ENCODE peak calls at places on chromosomes 13 and 19, in five cellular contexts. One of them, this sample, is unnamed.

GRCh38 chr13:98541701-98542203 is 35.2 kb downstream of the STK24 start:
- DNase-seq in transverse colon: no peak
- DNase-seq in cardiac muscle cell: no peak
- DNase-seq in CD8-positive, alpha-beta T cell: no peak
- DNase-seq in mammary epithelial cell: no peak
- DNase-seq in this sample: no peak

GRCh38 chr13:98697833-98698232 is 54.6 kb downstream of the SLC15A1 start:
- DNase-seq in transverse colon: no peak
- DNase-seq in cardiac muscle cell: no peak
- DNase-seq in CD8-positive, alpha-beta T cell: no peak
- DNase-seq in mammary epithelial cell: no peak
- DNase-seq in this sample: no peak

GRCh38 chr13:61756031-61756430 is 340.4 kb upstream of the PCDH20 start:
- DNase-seq in transverse colon: no peak
- DNase-seq in cardiac muscle cell: no peak
- DNase-seq in CD8-positive, alpha-beta T cell: no peak
- DNase-seq in mammary epithelial cell: no peak
- DNase-seq in this sample: no peak

GRCh38 chr13:65913173-65913572 is 1317.0 kb downstream of the PCDH9 start:
- DNase-seq in transverse colon: no peak
- DNase-seq in cardiac muscle cell: no peak
- DNase-seq in CD8-positive, alpha-beta T cell: no peak
- DNase-seq in mammary epithelial cell: peak; percentile 63
- DNase-seq in this sample: no peak

GRCh38 chr19:38433268-38433733 is at the start of gene RYR1:
- DNase-seq in transverse colon: peak; percentile 40
- DNase-seq in cardiac muscle cell: peak; percentile 87
- DNase-seq in CD8-positive, alpha-beta T cell: peak; percentile 30
- DNase-seq in mammary epithelial cell: no peak
- DNase-seq in this sample: peak; percentile 27

GRCh38 chr13:32211788-32212187 is 103.4 kb downstream of the ZAR1L start:
- DNase-seq in transverse colon: no peak
- DNase-seq in cardiac muscle cell: peak; percentile 36
- DNase-seq in CD8-positive, alpha-beta T cell: no peak
- DNase-seq in mammary epithelial cell: no peak
- DNase-seq in this sample: no peak

GRCh38 chr19:21698215-21698614 is 69.2 kb downstream of the ZNF100 start:
- DNase-seq in transverse colon: no peak
- DNase-seq in cardiac muscle cell: peak; percentile 56
- DNase-seq in CD8-positive, alpha-beta T cell: no peak
- DNase-seq in mammary epithelial cell: peak; percentile 18
- DNase-seq in this sample: no peak

GRCh38 chr19:55383789-55384575 is at the start of gene TMEM238:
- DNase-seq in transverse colon: peak; percentile 84
- DNase-seq in cardiac muscle cell: peak; percentile 81
- DNase-seq in CD8-positive, alpha-beta T cell: peak; percentile 50
- DNase-seq in mammary epithelial cell: peak; percentile 68
- DNase-seq in this sample: no peak

GRCh38 chr19:30287259-30287658 is 84.9 kb upstream of the ZNF536 start:
- DNase-seq in transverse colon: no peak
- DNase-seq in cardiac muscle cell: no peak
- DNase-seq in CD8-positive, alpha-beta T cell: no peak
- DNase-seq in mammary epithelial cell: no peak
- DNase-seq in this sample: no peak

GRCh38 chr13:26829716-26830115 is 69.1 kb upstream of the GPR12 start:
- DNase-seq in transverse colon: no peak
- DNase-seq in cardiac muscle cell: no peak
- DNase-seq in CD8-positive, alpha-beta T cell: no peak
- DNase-seq in mammary epithelial cell: no peak
- DNase-seq in this sample: no peak

GRCh38 chr13:26255717-26256277 is 1.9 kb downstream of the CDK8 start:
- DNase-seq in transverse colon: no peak
- DNase-seq in cardiac muscle cell: peak; percentile 13
- DNase-seq in CD8-positive, alpha-beta T cell: no peak
- DNase-seq in mammary epithelial cell: no peak
- DNase-seq in this sample: no peak

GRCh38 chr13:73832203-73832602 is 302.0 kb downstream of the KLF12 start:
- DNase-seq in transverse colon: no peak
- DNase-seq in cardiac muscle cell: no peak
- DNase-seq in CD8-positive, alpha-beta T cell: no peak
- DNase-seq in mammary epithelial cell: no peak
- DNase-seq in this sample: no peak

GRCh38 chr13:88802886-88803285 is 1131.7 kb downstream of the SLITRK5 start:
- DNase-seq in transverse colon: no peak
- DNase-seq in cardiac muscle cell: no peak
- DNase-seq in CD8-positive, alpha-beta T cell: no peak
- DNase-seq in mammary epithelial cell: no peak
- DNase-seq in this sample: no peak

GRCh38 chr13:79662882-79663281 is 181.9 kb downstream of the NDFIP2 start:
- DNase-seq in transverse colon: peak; percentile 10
- DNase-seq in cardiac muscle cell: peak; percentile 61
- DNase-seq in CD8-positive, alpha-beta T cell: no peak
- DNase-seq in mammary epithelial cell: no peak
- DNase-seq in this sample: no peak

GRCh38 chr13:39385154-39385553 is 217.8 kb downstream of the LHFPL6 start:
- DNase-seq in transverse colon: no peak
- DNase-seq in cardiac muscle cell: no peak
- DNase-seq in CD8-positive, alpha-beta T cell: no peak
- DNase-seq in mammary epithelial cell: no peak
- DNase-seq in this sample: no peak

GRCh38 chr13:94537740-94538630 is 58.0 kb downstream of the TGDS start:
- DNase-seq in transverse colon: no peak
- DNase-seq in cardiac muscle cell: no peak
- DNase-seq in CD8-positive, alpha-beta T cell: no peak
- DNase-seq in mammary epithelial cell: no peak
- DNase-seq in this sample: no peak

GRCh38 chr13:110634558-110634957 is 19.2 kb downstream of the NAXD start:
- DNase-seq in transverse colon: no peak
- DNase-seq in cardiac muscle cell: no peak
- DNase-seq in CD8-positive, alpha-beta T cell: no peak
- DNase-seq in mammary epithelial cell: no peak
- DNase-seq in this sample: no peak

GRCh38 chr19:28542394-28543243 is 670.3 kb downstream of the UQCRFS1 start:
- DNase-seq in transverse colon: no peak
- DNase-seq in cardiac muscle cell: no peak
- DNase-seq in CD8-positive, alpha-beta T cell: no peak
- DNase-seq in mammary epithelial cell: no peak
- DNase-seq in this sample: no peak

GRCh38 chr19:1189419-1189818 is 15.4 kb upstream of the SBNO2 start:
- DNase-seq in transverse colon: no peak
- DNase-seq in cardiac muscle cell: no peak
- DNase-seq in CD8-positive, alpha-beta T cell: peak; percentile 43
- DNase-seq in mammary epithelial cell: peak; percentile 55
- DNase-seq in this sample: peak; percentile 50

GRCh38 chr13:23552661-23553060 is 17.6 kb upstream of the TNFRSF19 start:
- DNase-seq in transverse colon: no peak
- DNase-seq in cardiac muscle cell: no peak
- DNase-seq in CD8-positive, alpha-beta T cell: no peak
- DNase-seq in mammary epithelial cell: no peak
- DNase-seq in this sample: no peak

GRCh38 chr13:113647351-113648217 is 10.4 kb downstream of the ATP4B start:
- DNase-seq in transverse colon: peak; percentile 94
- DNase-seq in cardiac muscle cell: no peak
- DNase-seq in CD8-positive, alpha-beta T cell: peak; percentile 3
- DNase-seq in mammary epithelial cell: peak; percentile 59
- DNase-seq in this sample: peak; percentile 28

GRCh38 chr13:22874839-22875238 is 305.9 kb upstream of the SGCG start:
- DNase-seq in transverse colon: no peak
- DNase-seq in cardiac muscle cell: no peak
- DNase-seq in CD8-positive, alpha-beta T cell: no peak
- DNase-seq in mammary epithelial cell: no peak
- DNase-seq in this sample: no peak

GRCh38 chr13:29587645-29588044 is 7.8 kb downstream of the SLC7A1 start:
- DNase-seq in transverse colon: no peak
- DNase-seq in cardiac muscle cell: no peak
- DNase-seq in CD8-positive, alpha-beta T cell: no peak
- DNase-seq in mammary epithelial cell: peak; percentile 42
- DNase-seq in this sample: no peak

GRCh38 chr13:97432232-97432916 is 1.6 kb upstream of the RAP2A start:
- DNase-seq in transverse colon: no peak
- DNase-seq in cardiac muscle cell: peak; percentile 3
- DNase-seq in CD8-positive, alpha-beta T cell: no peak
- DNase-seq in mammary epithelial cell: no peak
- DNase-seq in this sample: no peak

GRCh38 chr13:113952983-113953520 is 20.8 kb downstream of the C13orf46 start:
- DNase-seq in transverse colon: no peak
- DNase-seq in cardiac muscle cell: no peak
- DNase-seq in CD8-positive, alpha-beta T cell: no peak
- DNase-seq in mammary epithelial cell: no peak
- DNase-seq in this sample: no peak

GRCh38 chr13:77521595-77522367 is 13.7 kb upstream of the SCEL start:
- DNase-seq in transverse colon: no peak
- DNase-seq in cardiac muscle cell: no peak
- DNase-seq in CD8-positive, alpha-beta T cell: no peak
- DNase-seq in mammary epithelial cell: peak; percentile 24
- DNase-seq in this sample: no peak
- H3K27ac ChIP-seq in transverse colon: no peak overlapping the region
- H3K27ac ChIP-seq in cardiac muscle cell: no peak overlapping the region
- H3K27ac ChIP-seq in CD8-positive, alpha-beta T cell: no peak overlapping the region
- H3K27ac ChIP-seq in mammary epithelial cell: peak overlapping the region; percentile 40
- H3K27ac ChIP-seq in this sample: no peak overlapping the region

DNA sequence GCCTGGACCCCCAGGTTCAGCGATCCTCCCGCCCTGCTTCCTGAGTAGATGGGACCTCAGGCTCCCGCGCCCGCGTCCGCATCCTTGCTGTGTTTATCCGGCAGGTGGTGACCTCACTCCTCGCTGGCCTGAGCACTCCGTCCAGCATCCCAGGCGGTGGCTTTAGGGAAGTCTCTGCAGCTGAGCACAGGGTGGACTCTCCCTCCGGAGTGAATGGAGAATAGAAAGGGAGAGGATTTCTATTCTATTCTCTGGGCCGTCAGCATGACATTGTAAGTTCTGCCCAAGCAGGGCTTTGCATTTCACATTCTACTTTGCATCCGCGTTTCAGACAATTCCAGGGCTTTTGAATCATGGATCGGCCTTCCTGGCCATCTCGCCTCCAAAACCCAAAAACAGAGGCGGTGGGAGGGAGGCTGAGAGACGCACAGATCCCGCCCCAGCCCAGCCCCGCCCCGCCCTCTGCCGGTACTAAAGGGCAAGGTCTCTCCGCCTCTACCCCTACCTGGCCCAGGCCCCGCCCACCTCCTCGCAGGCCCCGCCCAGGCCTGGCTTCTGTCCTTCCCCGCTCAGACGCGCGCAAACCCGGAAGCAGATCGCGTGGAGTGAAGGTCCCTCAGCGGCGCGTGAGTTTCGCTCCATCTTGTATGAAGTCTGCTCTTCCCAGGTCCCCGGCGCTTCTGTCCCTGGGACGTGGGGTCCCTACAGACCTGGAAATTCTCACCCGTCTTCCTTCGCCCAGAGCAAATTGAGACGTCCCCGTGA is at the start of gene ZNF525:
- DNase-seq in transverse colon: peak; percentile 95
- DNase-seq in cardiac muscle cell: peak; percentile 87
- DNase-seq in CD8-positive, alpha-beta T cell: peak; percentile 99
- DNase-seq in mammary epithelial cell: peak; percentile 89
- DNase-seq in this sample: peak; percentile 97
- H3K27ac ChIP-seq in transverse colon: peak within 1 kb of the TSS; percentile 71
- H3K27ac ChIP-seq in cardiac muscle cell: peak within 1 kb of the TSS; percentile 2
- H3K27ac ChIP-seq in CD8-positive, alpha-beta T cell: peak within 1 kb of the TSS; percentile 91
- H3K27ac ChIP-seq in mammary epithelial cell: peak within 1 kb of the TSS; percentile 88
- H3K27ac ChIP-seq in this sample: peak within 1 kb of the TSS; percentile 77

GRCh38 chr13:93201992-93202558 is 24.5 kb upstream of the GPC6 start:
- DNase-seq in transverse colon: no peak
- DNase-seq in cardiac muscle cell: no peak
- DNase-seq in CD8-positive, alpha-beta T cell: no peak
- DNase-seq in mammary epithelial cell: no peak
- DNase-seq in this sample: no peak
- H3K27ac ChIP-seq in transverse colon: no peak overlapping the region
- H3K27ac ChIP-seq in cardiac muscle cell: no peak overlapping the region
- H3K27ac ChIP-seq in CD8-positive, alpha-beta T cell: no peak overlapping the region
- H3K27ac ChIP-seq in mammary epithelial cell: no peak overlapping the region
- H3K27ac ChIP-seq in this sample: no peak overlapping the region

GRCh38 chr19:8209965-8210659 is 942 bp downstream of the CERS4 start:
- DNase-seq in transverse colon: no peak
- DNase-seq in cardiac muscle cell: no peak
- DNase-seq in CD8-positive, alpha-beta T cell: no peak
- DNase-seq in mammary epithelial cell: no peak
- DNase-seq in this sample: no peak

GRCh38 chr19:8206147-8207087 is 2.8 kb upstream of the CERS4 start:
- DNase-seq in transverse colon: no peak
- DNase-seq in cardiac muscle cell: no peak
- DNase-seq in CD8-positive, alpha-beta T cell: no peak
- DNase-seq in mammary epithelial cell: no peak
- DNase-seq in this sample: no peak

GRCh38 chr19:8209111-8209964 is at the start of gene CERS4:
- DNase-seq in transverse colon: peak; percentile 76
- DNase-seq in cardiac muscle cell: peak; percentile 90
- DNase-seq in CD8-positive, alpha-beta T cell: peak; percentile 80
- DNase-seq in mammary epithelial cell: no peak
- DNase-seq in this sample: peak; percentile 81

GRCh38 chr19:8208710-8209110 is 460 bp upstream of the CERS4 start:
- DNase-seq in transverse colon: no peak
- DNase-seq in cardiac muscle cell: no peak
- DNase-seq in CD8-positive, alpha-beta T cell: no peak
- DNase-seq in mammary epithelial cell: no peak
- DNase-seq in this sample: no peak

GRCh38 chr19:8208119-8208709 is 956 bp upstream of the CERS4 start:
- DNase-seq in transverse colon: no peak
- DNase-seq in cardiac muscle cell: no peak
- DNase-seq in CD8-positive, alpha-beta T cell: no peak
- DNase-seq in mammary epithelial cell: no peak
- DNase-seq in this sample: no peak
- H3K27ac ChIP-seq in transverse colon: peak overlapping the region; percentile 76
- H3K27ac ChIP-seq in cardiac muscle cell: no peak overlapping the region
- H3K27ac ChIP-seq in CD8-positive, alpha-beta T cell: no peak overlapping the region
- H3K27ac ChIP-seq in mammary epithelial cell: no peak overlapping the region
- H3K27ac ChIP-seq in this sample: peak overlapping the region; percentile 46

GRCh38 chr13:46631184-46631542 is 78.2 kb downstream of the LRCH1 start:
- DNase-seq in transverse colon: no peak
- DNase-seq in cardiac muscle cell: no peak
- DNase-seq in CD8-positive, alpha-beta T cell: no peak
- DNase-seq in mammary epithelial cell: no peak
- DNase-seq in this sample: no peak
- H3K27ac ChIP-seq in transverse colon: no peak overlapping the region
- H3K27ac ChIP-seq in cardiac muscle cell: no peak overlapping the region
- H3K27ac ChIP-seq in CD8-positive, alpha-beta T cell: no peak overlapping the region
- H3K27ac ChIP-seq in mammary epithelial cell: no peak overlapping the region
- H3K27ac ChIP-seq in this sample: no peak overlapping the region

GRCh38 chr19:36128392-36128736 is 11.5 kb upstream of the CAPNS1 start:
- DNase-seq in transverse colon: peak; percentile 64
- DNase-seq in cardiac muscle cell: no peak
- DNase-seq in CD8-positive, alpha-beta T cell: no peak
- DNase-seq in mammary epithelial cell: no peak
- DNase-seq in this sample: no peak
- H3K27ac ChIP-seq in transverse colon: peak overlapping the region; percentile 95
- H3K27ac ChIP-seq in cardiac muscle cell: peak overlapping the region; percentile 66
- H3K27ac ChIP-seq in CD8-positive, alpha-beta T cell: peak overlapping the region; percentile 55
- H3K27ac ChIP-seq in mammary epithelial cell: peak overlapping the region; percentile 65
- H3K27ac ChIP-seq in this sample: peak overlapping the region; percentile 68

GRCh38 chr19:43880483-43880882 is 53.4 kb downstream of the ZNF283 start:
- DNase-seq in transverse colon: no peak
- DNase-seq in cardiac muscle cell: no peak
- DNase-seq in CD8-positive, alpha-beta T cell: no peak
- DNase-seq in mammary epithelial cell: no peak
- DNase-seq in this sample: no peak
- H3K27ac ChIP-seq in transverse colon: no peak overlapping the region
- H3K27ac ChIP-seq in cardiac muscle cell: no peak overlapping the region
- H3K27ac ChIP-seq in CD8-positive, alpha-beta T cell: no peak overlapping the region
- H3K27ac ChIP-seq in mammary epithelial cell: no peak overlapping the region
- H3K27ac ChIP-seq in this sample: no peak overlapping the region

GRCh38 chr19:48795855-48796142 is 15.0 kb downstream of the BCAT2 start:
- DNase-seq in transverse colon: peak; percentile 29
- DNase-seq in cardiac muscle cell: no peak
- DNase-seq in CD8-positive, alpha-beta T cell: no peak
- DNase-seq in mammary epithelial cell: no peak
- DNase-seq in this sample: no peak
- H3K27ac ChIP-seq in transverse colon: peak overlapping the region; percentile 78
- H3K27ac ChIP-seq in cardiac muscle cell: peak overlapping the region; percentile 66
- H3K27ac ChIP-seq in CD8-positive, alpha-beta T cell: no peak overlapping the region
- H3K27ac ChIP-seq in mammary epithelial cell: no peak overlapping the region
- H3K27ac ChIP-seq in this sample: no peak overlapping the region